ENCODE peak calls at places on chromosome 3, in five cellular contexts. Z, C, V, E and U are unnamed samples.

GRCh38 chr3:146160964-146161724 is at the start of gene PLOD2:
- DNase-seq in Z (peak), C (peak), V (peak), E (peak), U (no peak)

GRCh38 chr3:195849322-195850074 is 37.8 kb upstream of the MUC4 start:
- DNase-seq in Z (peak), C (peak), V (no peak), E (no peak), U (no peak)

GRCh38 chr3:190926619-190927018 is 64.1 kb upstream of the GMNC start:
- DNase-seq in Z (no peak), C (no peak), V (no peak), E (no peak), U (no peak)

GRCh38 chr3:63791974-63792373 is 27.1 kb upstream of the C3orf49 start:
- DNase-seq in Z (no peak), C (peak), V (no peak), E (no peak), U (peak)

GRCh38 chr3:182682263-182683229 is 110.8 kb upstream of the ATP11B start:
- DNase-seq in Z (peak), C (peak), V (peak), E (peak), U (no peak)

GRCh38 chr3:179513867-179514266 is 48.9 kb upstream of the ACTL6A start:
- DNase-seq in Z (no peak), C (no peak), V (no peak), E (no peak), U (no peak)

GRCh38 chr3:71436337-71436736 is 147.2 kb downstream of the FOXP1 start:
- DNase-seq in Z (no peak), C (no peak), V (no peak), E (no peak), U (no peak)

GRCh38 chr3:53145109-53146077 is 15.2 kb upstream of the RFT1 start:
- DNase-seq in Z (peak), C (no peak), V (no peak), E (no peak), U (peak)

GRCh38 chr3:94336076-94336741 is 273.3 kb downstream of the NSUN3 start:
- DNase-seq in Z (no peak), C (peak), V (no peak), E (no peak), U (peak)

GRCh38 chr3:29284578-29284977 is 3.7 kb downstream of the RBMS3 start:
- DNase-seq in Z (no peak), C (peak), V (no peak), E (no peak), U (no peak)

GRCh38 chr3:15060029-15060428 is 5.1 kb downstream of the MRPS25 start:
- DNase-seq in Z (no peak), C (no peak), V (no peak), E (no peak), U (no peak)

GRCh38 chr3:106728315-106728821 is 648.9 kb upstream of the CCDC54 start:
- DNase-seq in Z (no peak), C (peak), V (no peak), E (no peak), U (no peak)

GRCh38 chr3:44184319-44184953 is 57.2 kb upstream of the TOPAZ1 start:
- DNase-seq in Z (no peak), C (no peak), V (no peak), E (peak), U (no peak)

GRCh38 chr3:119950666-119951325 is 143.5 kb downstream of the GSK3B start:
- DNase-seq in Z (no peak), C (no peak), V (no peak), E (no peak), U (no peak)

GRCh38 chr3:133330043-133330442 is 69.8 kb upstream of the BFSP2 start:
- DNase-seq in Z (no peak), C (no peak), V (no peak), E (peak), U (peak)

GRCh38 chr3:49237344-49237743 is 39.7 kb downstream of the C3orf62 start:
- DNase-seq in Z (no peak), C (no peak), V (no peak), E (no peak), U (no peak)

GRCh38 chr3:57961177-57961827 is 46.9 kb upstream of the FLNB start:
- DNase-seq in Z (peak), C (no peak), V (no peak), E (no peak), U (no peak)

GRCh38 chr3:48157215-48157840 is 30.9 kb downstream of the CDC25A start:
- DNase-seq in Z (no peak), C (peak), V (no peak), E (no peak), U (no peak)

GRCh38 chr3:14329116-14329830 is 73.1 kb upstream of the SLC6A6 start:
- DNase-seq in Z (peak), C (no peak), V (no peak), E (peak), U (no peak)

GRCh38 chr3:37631686-37632085 is 230.0 kb upstream of the CTDSPL start:
- DNase-seq in Z (no peak), C (no peak), V (no peak), E (no peak), U (no peak)

GRCh38 chr3:180253283-180253682 is 216.5 kb upstream of the PEX5L start:
- DNase-seq in Z (no peak), C (no peak), V (no peak), E (no peak), U (no peak)

GRCh38 chr3:12444582-12445468 is 39.5 kb upstream of the TSEN2 start:
- DNase-seq in Z (peak), C (no peak), V (no peak), E (peak), U (no peak)

GRCh38 chr3:121648219-121648958 is 12.3 kb downstream of the HCLS1 start:
- DNase-seq in Z (no peak), C (no peak), V (no peak), E (no peak), U (no peak)

GRCh38 chr3:142987080-142987700 is 14.2 kb upstream of the U2SURP start:
- DNase-seq in Z (no peak), C (peak), V (no peak), E (no peak), U (no peak)

GRCh38 chr3:194685723-194686413 is at the start of gene FAM43A:
- DNase-seq in Z (peak), C (peak), V (peak), E (peak), U (peak)

GRCh38 chr3:14520149-14520548 is 20.0 kb downstream of the GRIP2 start:
- DNase-seq in Z (peak), C (no peak), V (no peak), E (no peak), U (no peak)

GRCh38 chr3:65582012-65582717 is 456.6 kb downstream of the MAGI1 start:
- DNase-seq in Z (no peak), C (no peak), V (no peak), E (no peak), U (no peak)

GRCh38 chr3:51929420-51930003 is 12.2 kb downstream of the RRP9 start:
- DNase-seq in Z (no peak), C (peak), V (no peak), E (peak), U (no peak)

GRCh38 chr3:188233320-188233719 is 79.4 kb downstream of the LPP start:
- DNase-seq in Z (no peak), C (no peak), V (no peak), E (no peak), U (no peak)

GRCh38 chr3:140359198-140359995 is 318.5 kb upstream of the TRIM42 start:
- DNase-seq in Z (no peak), C (no peak), V (no peak), E (no peak), U (no peak)

GRCh38 chr3:126857928-126858327 is 125.0 kb upstream of the PLXNA1 start:
- DNase-seq in Z (no peak), C (no peak), V (no peak), E (no peak), U (no peak)

GRCh38 chr3:179067839-179068238 is 3.8 kb downstream of the ZMAT3 start:
- DNase-seq in Z (no peak), C (no peak), V (no peak), E (no peak), U (no peak)

GRCh38 chr3:153961498-153961897 is 159.7 kb upstream of the ARHGEF26 start:
- DNase-seq in Z (no peak), C (no peak), V (no peak), E (no peak), U (peak)

GRCh38 chr3:197261164-197261509 is 37.3 kb downstream of the DLG1 start:
- DNase-seq in Z (no peak), C (no peak), V (no peak), E (no peak), U (no peak)

GRCh38 chr3:81998139-81998755 is 236.8 kb upstream of the GBE1 start:
- DNase-seq in Z (no peak), C (no peak), V (no peak), E (no peak), U (no peak)

GRCh38 chr3:38579551-38580449 is 69.7 kb downstream of the SCN5A start:
- DNase-seq in Z (peak), C (no peak), V (peak), E (no peak), U (no peak)